ENCODE peak calls at places on chromosomes 5 and 9, in ten cellular contexts. N is uterus; P is kidney epithelial cell; R is endodermal cell; K is aorta; G is ovary; I is CD4-positive, alpha-beta memory T cell; L is SK-N-MC; J is lung; H is mammary epithelial cell. V is an unnamed sample. For H3K36me3, the result is how much of the 10 kb centered on the place peaks cover.

GRCh38 chr5:145068696-145069095 is 766.4 kb downstream of the PRELID2 start:
- DNase-seq in N (no peak), P (no peak), R (no peak), K (no peak), G (no peak), I (no peak), L (no peak), J (no peak), H (no peak), V (no peak)

GRCh38 chr5:56838409-56839039 is 23.2 kb downstream of the MAP3K1 start:
- DNase-seq in N (no peak), P (no peak), R (no peak), K (no peak), G (no peak), I (peak), L (no peak), J (no peak), H (peak), V (no peak)

GRCh38 chr5:144333336-144333920 is 162.8 kb downstream of the KCTD16 start:
- DNase-seq in N (no peak), P (no peak), R (no peak), K (no peak), G (no peak), I (no peak), L (no peak), J (no peak), H (peak), V (no peak)

GRCh38 chr5:95730011-95730700 is 980 bp upstream of the RHOBTB3 start:
- DNase-seq in N (no peak), P (no peak), R (no peak), K (no peak), G (no peak), I (no peak), L (no peak), J (no peak), H (no peak), V (no peak)

GRCh38 chr9:105205787-105206511 is 38.5 kb upstream of the SLC44A1 start:
- DNase-seq in N (peak), P (no peak), R (no peak), K (no peak), G (peak), I (no peak), L (no peak), J (peak), H (no peak), V (peak)

GRCh38 chr5:38433160-38433861 is 123.1 kb downstream of the LIFR start:
- DNase-seq in N (peak), P (peak), R (no peak), K (no peak), G (peak), I (no peak), L (no peak), J (no peak), H (no peak), V (no peak)

GRCh38 chr9:79565245-79565644 is 6.5 kb upstream of the TLE4 start:
- DNase-seq in N (no peak), P (no peak), R (no peak), K (no peak), G (no peak), I (no peak), L (no peak), J (no peak), H (peak), V (no peak)

GRCh38 chr9:84271004-84271886 is 69.3 kb downstream of the SLC28A3 start:
- DNase-seq in N (peak), P (peak), R (peak), K (no peak), G (peak), I (peak), L (peak), J (no peak), H (no peak), V (peak)

DNA sequence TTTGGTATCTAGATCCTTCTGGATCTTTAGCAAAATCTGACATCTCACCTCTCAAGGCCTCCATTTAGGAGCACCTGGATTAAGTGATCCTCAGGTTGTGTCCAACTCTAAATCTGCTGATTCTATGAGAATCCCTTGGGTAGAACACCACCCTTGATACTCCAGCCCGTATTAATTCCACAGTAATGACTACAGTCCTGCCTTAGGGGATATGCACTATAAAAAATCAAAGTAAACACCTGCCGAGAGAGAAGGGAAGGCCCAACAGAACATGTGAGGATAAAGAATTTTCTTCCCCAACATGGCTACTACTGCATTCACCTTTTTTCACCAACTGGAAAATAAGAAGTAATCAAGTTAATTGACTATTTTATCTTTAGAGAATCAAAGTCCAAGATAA is 27.6 kb downstream of the DAP start:
- DNase-seq in N (no peak), P (no peak), R (no peak), K (no peak), G (no peak), I (no peak), L (no peak), J (no peak), H (no peak), V (no peak)
- H3K36me3 ChIP-seq in N (under half), P (under half), R (under half), K (under half), G (under half), I (under half), L (under half), J (under half), H (under half), V (under half)

GRCh38 chr9:33130501-33130900 is 36.6 kb downstream of the B4GALT1 start:
- DNase-seq in N (no peak), P (no peak), R (no peak), K (no peak), G (no peak), I (no peak), L (no peak), J (no peak), H (peak), V (no peak)
- H3K36me3 ChIP-seq in N (under half), P (under half), R (half or more), K (under half), G (under half), I (under half), L (under half), J (under half), H (under half), V (under half)

GRCh38 chr5:1077026-1077425 is 34.8 kb downstream of the SLC12A7 start:
- DNase-seq in N (no peak), P (no peak), R (no peak), K (no peak), G (no peak), I (no peak), L (no peak), J (no peak), H (no peak), V (no peak)
- H3K36me3 ChIP-seq in N (under half), P (under half), R (under half), K (under half), G (under half), I (under half), L (under half), J (under half), H (under half), V (under half)

DNA sequence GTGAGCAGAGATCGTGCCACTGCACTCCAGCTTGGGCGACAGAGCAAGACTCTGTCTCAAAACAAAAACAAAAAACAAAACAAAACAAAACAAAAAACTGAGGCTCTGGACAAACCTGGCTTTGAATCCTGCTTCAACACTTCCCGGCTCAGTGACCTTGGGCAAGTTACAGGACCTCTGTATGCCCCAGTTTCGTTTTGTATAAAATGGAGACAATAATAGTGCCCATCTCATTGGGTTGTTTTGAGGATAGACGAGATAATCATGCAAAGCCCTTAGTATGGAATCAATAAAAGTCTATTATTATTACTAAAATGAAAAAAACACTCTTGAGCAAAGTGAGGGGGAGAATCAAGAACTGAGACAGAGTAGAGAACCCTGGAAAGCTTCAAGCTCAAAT is 184.9 kb downstream of the ATP10B start:
- DNase-seq in N (no peak), P (no peak), R (no peak), K (no peak), G (no peak), I (no peak), L (no peak), J (no peak), H (no peak), V (no peak)
- H3K36me3 ChIP-seq in N (under half), P (under half), R (under half), K (under half), G (under half), I (under half), L (under half), J (under half), H (under half), V (under half)

DNA sequence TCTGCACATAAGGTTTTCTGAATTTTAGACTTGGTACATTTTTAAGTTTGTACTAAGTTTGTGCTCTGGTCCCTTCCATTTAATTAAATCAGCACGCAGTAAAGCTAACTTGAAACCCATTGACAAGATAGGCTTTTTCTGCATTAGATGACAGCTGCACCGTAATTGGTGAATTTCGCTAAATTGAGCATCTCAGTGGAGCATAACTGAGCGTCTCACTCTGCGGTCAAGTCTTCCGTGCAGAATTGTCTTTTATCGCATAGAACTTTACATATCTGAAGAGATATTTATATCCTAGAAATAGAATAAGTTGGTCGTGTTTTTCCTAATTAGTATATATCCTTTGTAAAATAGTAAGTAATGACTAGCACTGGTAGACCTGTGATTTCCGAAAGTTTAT is 4.1 kb downstream of the SUB1 start:
- DNase-seq in N (no peak), P (no peak), R (no peak), K (no peak), G (no peak), I (no peak), L (no peak), J (no peak), H (no peak), V (no peak)
- H3K36me3 ChIP-seq in N (under half), P (under half), R (half or more), K (under half), G (under half), I (under half), L (half or more), J (under half), H (under half), V (under half)

DNA sequence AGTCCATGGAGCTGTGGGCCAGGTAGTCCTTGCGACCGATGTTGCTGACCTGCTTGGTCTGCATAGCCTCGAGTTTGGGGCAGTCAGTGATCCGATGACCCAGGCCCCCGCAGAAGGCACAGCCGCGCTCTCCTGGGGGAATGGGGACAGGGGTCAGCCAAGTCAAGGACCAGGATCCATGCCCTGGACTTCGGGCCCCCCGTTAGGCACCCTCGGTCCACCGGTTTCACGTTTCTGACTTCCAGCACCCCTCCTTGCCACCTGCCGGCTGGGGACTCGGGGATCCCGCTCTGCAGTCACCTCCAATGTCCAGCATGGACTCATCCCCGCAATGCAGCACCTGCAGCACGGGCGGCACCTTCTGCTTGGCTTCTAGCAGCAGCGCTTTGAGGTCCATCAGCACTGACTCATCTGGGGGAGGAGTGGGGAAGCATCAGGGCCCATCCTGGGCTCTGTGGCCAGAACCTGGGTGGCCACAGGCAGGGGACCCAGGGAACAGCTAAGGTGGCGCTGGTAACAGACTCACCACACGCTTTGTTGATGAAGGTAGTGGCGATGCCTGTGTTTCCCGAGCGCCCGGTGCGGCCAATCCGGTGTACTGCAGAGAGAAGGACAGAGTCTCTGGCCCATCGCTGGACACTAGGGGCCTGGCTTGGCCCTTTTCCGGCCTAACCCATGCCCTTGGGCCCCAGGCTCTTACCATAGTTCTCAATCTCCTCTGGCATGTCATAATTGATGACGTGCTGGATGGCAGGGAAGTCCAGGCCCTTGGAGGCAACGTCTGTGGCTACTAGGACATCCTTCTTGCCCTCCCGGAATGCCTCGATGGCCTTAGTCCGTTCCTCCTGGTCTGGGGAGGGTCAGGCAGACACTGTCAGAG is 2.4 kb upstream of the DOK3 start:
- DNase-seq in N (no peak), P (no peak), R (no peak), K (no peak), G (no peak), I (no peak), L (no peak), J (no peak), H (no peak), V (no peak)
- H3K36me3 ChIP-seq in N (under half), P (under half), R (half or more), K (under half), G (under half), I (under half), L (half or more), J (under half), H (under half), V (under half)

GRCh38 chr5:80474929-80475328 is 13.0 kb upstream of the FAM151B start:
- DNase-seq in N (no peak), P (no peak), R (no peak), K (no peak), G (no peak), I (no peak), L (no peak), J (no peak), H (no peak), V (no peak)

GRCh38 chr5:80483636-80484232 is 4.2 kb upstream of the FAM151B start:
- DNase-seq in N (no peak), P (no peak), R (no peak), K (no peak), G (no peak), I (no peak), L (no peak), J (no peak), H (no peak), V (no peak)

GRCh38 chr5:80480354-80480753 is 7.5 kb upstream of the FAM151B start:
- DNase-seq in N (no peak), P (no peak), R (no peak), K (no peak), G (no peak), I (no peak), L (no peak), J (no peak), H (no peak), V (no peak)

GRCh38 chr5:80481019-80481893 is 6.6 kb upstream of the FAM151B start:
- DNase-seq in N (no peak), P (no peak), R (peak), K (no peak), G (no peak), I (peak), L (no peak), J (peak), H (peak), V (peak)

GRCh38 chr5:80479713-80480112 is 8.2 kb upstream of the FAM151B start:
- DNase-seq in N (no peak), P (no peak), R (no peak), K (no peak), G (no peak), I (no peak), L (no peak), J (no peak), H (peak), V (no peak)
- H3K36me3 ChIP-seq in N (under half), P (under half), R (half or more), K (under half), G (under half), I (under half), L (half or more), J (under half), H (under half), V (under half)

GRCh38 chr5:146494656-146495055 is 21.3 kb downstream of the GPR151 start:
- DNase-seq in N (no peak), P (no peak), R (no peak), K (no peak), G (no peak), I (no peak), L (no peak), J (no peak), H (no peak), V (no peak)

GRCh38 chr5:146499680-146500079 is 16.3 kb downstream of the GPR151 start:
- DNase-seq in N (no peak), P (no peak), R (no peak), K (no peak), G (no peak), I (no peak), L (no peak), J (no peak), H (no peak), V (no peak)
- H3K36me3 ChIP-seq in N (under half), P (under half), R (half or more), K (under half), G (under half), I (under half), L (half or more), J (under half), H (under half), V (under half)

DNA sequence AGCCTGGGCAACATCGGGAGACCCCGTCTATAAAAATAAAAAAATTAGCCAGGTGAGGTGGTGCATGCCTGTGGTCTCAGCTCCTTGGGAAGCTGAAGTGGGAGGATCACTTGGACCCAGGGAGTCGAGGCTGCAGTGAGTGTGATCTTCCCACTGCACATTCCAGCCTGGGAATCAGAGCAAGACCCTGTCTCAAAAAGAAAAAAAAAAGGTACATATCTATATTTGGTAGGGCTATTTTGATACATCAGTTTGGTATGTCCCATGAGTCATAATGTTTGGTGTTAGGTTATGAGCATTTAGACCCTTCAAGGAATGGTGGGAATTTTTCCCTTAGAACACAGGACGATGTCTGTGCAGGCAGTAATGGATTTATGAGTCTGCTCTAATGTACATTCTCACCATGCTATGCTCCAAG is 55.3 kb upstream of the POU4F3 start:
- DNase-seq in N (no peak), P (peak), R (no peak), K (no peak), G (no peak), I (no peak), L (no peak), J (no peak), H (peak), V (no peak)
- H3K36me3 ChIP-seq in N (under half), P (under half), R (half or more), K (under half), G (under half), I (under half), L (half or more), J (under half), H (under half), V (under half)

GRCh38 chr5:112995764-112996618 is 19.4 kb downstream of the DCP2 start:
- DNase-seq in N (peak), P (no peak), R (peak), K (peak), G (peak), I (peak), L (no peak), J (peak), H (peak), V (peak)
- H3K36me3 ChIP-seq in N (under half), P (under half), R (half or more), K (under half), G (under half), I (under half), L (under half), J (under half), H (under half), V (under half)

V was measured in colonic mucosa.